ENCODE peak calls at places on chromosomes 6 and 20, in six cellular contexts. H is ACHN, J is NCI-H1105, G is amniotic stem cell, K is heart right ventricle, O is SK-N-SH. A is an unnamed sample.

GRCh38 chr20:31758991-31759390 is 19.9 kb downstream of the TPX2 start:
- DNase-seq in H (no peak), J (no peak), G (no peak), K (no peak), O (no peak), A (peak; percentile 52)

GRCh38 chr6:32483968-32484613 is 44.4 kb downstream of the HLA-DRA start:
- DNase-seq in H (no peak), J (no peak), G (no peak), K (no peak), O (no peak), A (no peak)

GRCh38 chr6:112308476-112308875 is 38.7 kb upstream of the RFPL4B start:
- DNase-seq in H (no peak), J (no peak), G (no peak), K (no peak), O (no peak), A (no peak)

GRCh38 chr6:88480822-88481221 is 314.7 kb upstream of the CNR1 start:
- DNase-seq in H (no peak), J (no peak), G (no peak), K (no peak), O (no peak), A (no peak)

GRCh38 chr20:51712501-51713212 is 55.5 kb downstream of the ATP9A start:
- DNase-seq in H (peak; percentile 25), J (no peak), G (no peak), K (no peak), O (peak; percentile 35), A (peak; percentile 49)

GRCh38 chr20:36240076-36240475 is 3.8 kb downstream of the AAR2 start:
- DNase-seq in H (no peak), J (no peak), G (no peak), K (no peak), O (no peak), A (no peak)

GRCh38 chr6:83193747-83194582 is 808 bp downstream of the RWDD2A start:
- DNase-seq in H (peak; percentile 55), J (peak; percentile 69), G (no peak), K (peak; percentile 37), O (peak; percentile 87), A (no peak)

GRCh38 chr20:63153254-63154221 is 62.4 kb downstream of the YTHDF1 start:
- DNase-seq in H (no peak), J (no peak), G (no peak), K (no peak), O (no peak), A (no peak)

GRCh38 chr20:10547276-10548114 is 112.4 kb downstream of the SLX4IP start:
- DNase-seq in H (no peak), J (no peak), G (no peak), K (no peak), O (no peak), A (no peak)

GRCh38 chr6:139679516-139680179 is 305.2 kb upstream of the CITED2 start:
- DNase-seq in H (no peak), J (no peak), G (no peak), K (no peak), O (no peak), A (peak; percentile 84)

GRCh38 chr6:498795-499231 is 107.3 kb downstream of the IRF4 start:
- DNase-seq in H (no peak), J (no peak), G (no peak), K (no peak), O (no peak), A (peak; percentile 75)

GRCh38 chr6:126444874-126445273 is 105.0 kb downstream of the CENPW start:
- DNase-seq in H (no peak), J (no peak), G (no peak), K (no peak), O (no peak), A (peak; percentile 78)

GRCh38 chr20:32509639-32510066 is 75.5 kb downstream of the NOL4L start:
- DNase-seq in H (no peak), J (no peak), G (no peak), K (no peak), O (peak; percentile 75), A (no peak)

GRCh38 chr20:63884506-63885263 is 10.2 kb upstream of the DNAJC5 start:
- DNase-seq in H (no peak), J (no peak), G (no peak), K (peak; percentile 53), O (peak; percentile 63), A (no peak)

GRCh38 chr6:37711331-37711924 is 13.7 kb upstream of the MDGA1 start:
- DNase-seq in H (no peak), J (no peak), G (no peak), K (no peak), O (no peak), A (no peak)

GRCh38 chr6:72031471-72031870 is 145.1 kb downstream of the RIMS1 start:
- DNase-seq in H (no peak), J (no peak), G (no peak), K (no peak), O (no peak), A (peak; percentile 16)

GRCh38 chr20:44009679-44009992 is 95.0 kb downstream of the TOX2 start:
- DNase-seq in H (no peak), J (no peak), G (no peak), K (no peak), O (no peak), A (no peak)

GRCh38 chr6:39224058-39224457 is 5.2 kb downstream of the KCNK5 start:
- DNase-seq in H (no peak), J (no peak), G (no peak), K (no peak), O (no peak), A (no peak)

GRCh38 chr20:1185781-1186334 is 1.1 kb upstream of the TMEM74B start:
- DNase-seq in H (peak; percentile 61), J (peak; percentile 27), G (no peak), K (peak; percentile 48), O (peak; percentile 88), A (peak; percentile 50)

GRCh38 chr20:32506721-32507120 is 78.4 kb downstream of the NOL4L start:
- DNase-seq in H (no peak), J (no peak), G (no peak), K (no peak), O (no peak), A (no peak)

GRCh38 chr6:125612400-125612846 is 137.0 kb upstream of the HEY2 start:
- DNase-seq in H (no peak), J (no peak), G (no peak), K (no peak), O (no peak), A (peak; percentile 24)

GRCh38 chr6:143059616-143060353 is 904 bp upstream of the AIG1 start:
- DNase-seq in H (peak; percentile 73), J (no peak), G (no peak), K (no peak), O (peak; percentile 13), A (peak; percentile 86)

GRCh38 chr20:51425347-51426106 is 117.0 kb downstream of the NFATC2 start:
- DNase-seq in H (no peak), J (no peak), G (no peak), K (no peak), O (no peak), A (no peak)

GRCh38 chr6:106181664-106182418 is 95.7 kb downstream of the PRDM1 start:
- DNase-seq in H (no peak), J (no peak), G (peak; percentile 56), K (no peak), O (no peak), A (peak; percentile 81)